ENCODE peak calls at places on chromosome 21, in five cellular contexts. E, O, G, U and S are unnamed samples. For H4K20me1, the result is how much of the 10 kb centered on the place peaks cover.

GRCh38 chr21:32475162-32475812 is 62.8 kb downstream of the EVA1C start:
- DNase-seq in E (peak), O (peak), G (no peak), U (peak), S (no peak)

GRCh38 chr21:39911286-39911685 is 44.0 kb downstream of the PCP4 start:
- DNase-seq in E (no peak), O (no peak), G (peak), U (peak), S (peak)

GRCh38 chr21:31952828-31953227 is 80.0 kb downstream of the HUNK start:
- DNase-seq in E (no peak), O (no peak), G (no peak), U (no peak), S (no peak)

GRCh38 chr21:30561264-30561895 is at the start of gene KRTAP19-7:
- DNase-seq in E (no peak), O (no peak), G (no peak), U (no peak), S (no peak)

GRCh38 chr21:41366522-41367151 is 4.8 kb downstream of the MX2 start:
- DNase-seq in E (peak), O (peak), G (no peak), U (peak), S (no peak)

GRCh38 chr21:31991356-31992331 is 118.8 kb downstream of the HUNK start:
- DNase-seq in E (no peak), O (no peak), G (peak), U (no peak), S (peak)

GRCh38 chr21:34131586-34131985 is 58.2 kb downstream of the MRPS6 start:
- DNase-seq in E (no peak), O (peak), G (no peak), U (no peak), S (no peak)

GRCh38 chr21:38300180-38300579 is 43.4 kb downstream of the KCNJ15 start:
- DNase-seq in E (no peak), O (no peak), G (no peak), U (no peak), S (no peak)

GRCh38 chr21:26125433-26126167 is 45.0 kb downstream of the APP start:
- DNase-seq in E (no peak), O (no peak), G (no peak), U (no peak), S (no peak)

GRCh38 chr21:25025596-25025995 is 581.7 kb downstream of the MRPL39 start:
- DNase-seq in E (no peak), O (no peak), G (no peak), U (no peak), S (no peak)

GRCh38 chr21:31164713-31165694 is 126.7 kb upstream of the KRTAP19-8 start:
- DNase-seq in E (no peak), O (no peak), G (no peak), U (no peak), S (no peak)

GRCh38 chr21:40760811-40761210 is 86.1 kb downstream of the DSCAM start:
- DNase-seq in E (no peak), O (no peak), G (no peak), U (no peak), S (no peak)

GRCh38 chr21:36890086-36890485 is 76.4 kb downstream of the HLCS start:
- DNase-seq in E (no peak), O (peak), G (no peak), U (no peak), S (no peak)

GRCh38 chr21:30340714-30341573 is 3.5 kb upstream of the KRTAP27-1 start:
- DNase-seq in E (peak), O (peak), G (peak), U (peak), S (peak)

GRCh38 chr21:39529026-39529425 is 77.3 kb downstream of the SH3BGR start:
- DNase-seq in E (no peak), O (no peak), G (peak), U (no peak), S (no peak)

GRCh38 chr21:31140025-31140424 is 101.7 kb upstream of the KRTAP19-8 start:
- DNase-seq in E (no peak), O (no peak), G (no peak), U (no peak), S (no peak)

GRCh38 chr21:46605759-46606426 is 1.0 kb upstream of the S100B start:
- DNase-seq in E (no peak), O (no peak), G (no peak), U (no peak), S (no peak)

GRCh38 chr21:39175154-39175553 is 8.1 kb downstream of the PSMG1 start:
- DNase-seq in E (peak), O (peak), G (no peak), U (peak), S (peak)

GRCh38 chr21:26977741-26978140 is 10.9 kb upstream of the ADAMTS5 start:
- DNase-seq in E (no peak), O (peak), G (no peak), U (peak), S (no peak)

GRCh38 chr21:37688952-37689659 is 227.2 kb downstream of the KCNJ6 start:
- DNase-seq in E (no peak), O (no peak), G (no peak), U (no peak), S (no peak)

GRCh38 chr21:28454978-28455600 is 537.6 kb downstream of the LTN1 start:
- DNase-seq in E (no peak), O (peak), G (no peak), U (no peak), S (no peak)

GRCh38 chr21:31983120-31983519 is 110.3 kb downstream of the HUNK start:
- DNase-seq in E (no peak), O (no peak), G (no peak), U (no peak), S (peak)

GRCh38 chr21:34073749-34074282 is 438 bp downstream of the MRPS6 start:
- DNase-seq in E (no peak), O (peak), G (peak), U (peak), S (peak)

GRCh38 chr21:28213221-28213620 is 779.5 kb downstream of the LTN1 start:
- DNase-seq in E (no peak), O (peak), G (no peak), U (no peak), S (no peak)

GRCh38 chr21:21003701-21004100 is 5.5 kb downstream of the NCAM2 start:
- DNase-seq in E (peak), O (peak), G (peak), U (peak), S (peak)

GRCh38 chr21:46545911-46546310 is 59.0 kb downstream of the S100B start:
- DNase-seq in E (no peak), O (no peak), G (no peak), U (no peak), S (no peak)

GRCh38 chr21:28337319-28337718 is 655.4 kb downstream of the LTN1 start:
- DNase-seq in E (peak), O (peak), G (peak), U (peak), S (peak)

GRCh38 chr21:29245104-29245643 is 53.5 kb upstream of the BACH1 start:
- DNase-seq in E (no peak), O (peak), G (no peak), U (no peak), S (no peak)

GRCh38 chr21:28793043-28793442 is 199.6 kb downstream of the LTN1 start:
- DNase-seq in E (peak), O (peak), G (peak), U (peak), S (peak)

GRCh38 chr21:30831194-30831765 is 1.7 kb upstream of the KRTAP7-1 start:
- DNase-seq in E (no peak), O (peak), G (peak), U (peak), S (peak)

GRCh38 chr21:39631842-39632577 is 19.3 kb downstream of the B3GALT5 start:
- DNase-seq in E (peak), O (no peak), G (no peak), U (no peak), S (no peak)

GRCh38 chr21:37496972-37497371 is 130.4 kb downstream of the DYRK1A start:
- DNase-seq in E (peak), O (peak), G (no peak), U (peak), S (peak)

GRCh38 chr21:14259669-14260458 is 43.9 kb downstream of the RBM11 start:
- DNase-seq in E (peak), O (peak), G (peak), U (peak), S (peak)

GRCh38 chr21:32549454-32549853 is 35.9 kb downstream of the TCP10L start:
- DNase-seq in E (no peak), O (no peak), G (no peak), U (no peak), S (no peak)

GRCh38 chr21:38170705-38171682 is 85.8 kb upstream of the KCNJ15 start:
- DNase-seq in E (peak), O (peak), G (no peak), U (peak), S (peak)

GRCh38 chr21:22062472-22063139 is 1064.4 kb downstream of the NCAM2 start:
- DNase-seq in E (no peak), O (no peak), G (peak), U (no peak), S (peak)

GRCh38 chr21:33490991-33491372 is 534 bp downstream of the DNAJC28 start:
- DNase-seq in E (no peak), O (peak), G (peak), U (no peak), S (no peak)

GRCh38 chr21:41112740-41113692 is 54.9 kb upstream of the BACE2 start:
- DNase-seq in E (peak), O (peak), G (peak), U (no peak), S (peak)

GRCh38 chr21:35768187-35768586 is 292.1 kb downstream of the SETD4 start:
- DNase-seq in E (no peak), O (no peak), G (no peak), U (no peak), S (no peak)
- H2AFZ ChIP-seq in E (no peak), O (no peak), G (peak), U (no peak), S (peak)

GRCh38 chr21:45401916-45402900 is 2.8 kb upstream of the COL18A1 start:
- DNase-seq in E (no peak), O (no peak), G (no peak), U (no peak), S (no peak)
- H4K20me1 ChIP-seq in E (under half), O (under half), G (under half), U (under half), S (under half)

DNA sequence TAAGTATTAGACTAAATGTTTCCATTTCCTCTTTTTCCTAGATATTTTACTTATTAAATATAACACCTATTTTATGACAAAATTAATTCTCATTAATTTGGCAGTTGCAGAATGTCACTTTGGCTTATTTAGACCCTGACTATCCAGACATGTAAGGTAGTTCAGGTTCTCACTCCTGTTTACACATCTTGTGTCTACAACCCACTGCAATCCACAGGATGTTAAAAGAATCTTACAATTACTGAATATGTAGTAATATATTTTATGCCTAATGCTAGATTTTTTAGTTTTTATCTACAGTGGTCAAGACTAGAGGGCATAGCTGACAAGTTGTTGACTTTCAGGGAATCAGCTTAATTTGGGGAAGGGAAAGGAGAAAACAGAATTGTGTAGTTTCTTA is 346.7 kb downstream of the USP25 start:
- DNase-seq in E (no peak), O (no peak), G (no peak), U (no peak), S (no peak)
- H2AFZ ChIP-seq in E (no peak), O (no peak), G (no peak), U (no peak), S (no peak)

GRCh38 chr21:42974832-42975820 is 764 bp downstream of the PKNOX1 start:
- DNase-seq in E (peak), O (peak), G (peak), U (peak), S (peak)
- H4K20me1 ChIP-seq in E (under half), O (under half), G (under half), U (under half), S (under half)

DNA sequence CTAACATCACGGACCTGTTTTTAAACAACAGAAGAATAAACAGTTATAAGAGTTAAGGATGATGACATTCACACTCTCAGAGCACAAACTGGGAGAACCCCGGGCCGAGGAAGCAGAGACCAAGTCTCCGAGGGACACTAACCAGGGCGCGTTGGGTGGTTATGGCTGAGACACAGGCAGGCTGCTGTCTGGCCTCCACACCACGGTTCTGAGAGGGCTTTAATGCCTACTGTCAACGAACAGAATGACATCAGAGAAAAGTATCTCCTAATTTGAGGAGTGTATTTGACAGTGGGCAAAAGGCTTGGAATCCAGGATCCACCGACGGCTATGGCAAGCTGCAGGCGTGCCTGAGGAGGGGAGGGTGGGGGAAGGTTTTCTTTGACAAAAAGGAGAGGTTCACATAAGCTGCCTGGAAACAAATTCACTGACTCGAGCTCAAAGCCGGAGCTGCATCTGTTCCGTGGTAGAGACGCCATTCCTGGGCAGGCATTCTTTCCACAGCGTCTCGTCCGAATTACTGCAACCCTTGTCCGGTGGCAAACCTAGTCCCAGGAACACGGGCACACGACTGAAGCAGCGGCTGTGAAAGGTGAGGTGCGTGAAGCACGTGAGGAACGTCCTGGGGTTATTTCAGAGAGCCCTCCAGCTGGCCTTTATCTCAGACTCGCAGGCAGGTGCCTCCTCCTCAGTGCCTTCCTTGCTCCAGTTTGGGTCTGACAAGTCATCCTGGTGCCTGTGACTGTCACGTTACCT is 9.4 kb downstream of the POFUT2 start:
- DNase-seq in E (no peak), O (no peak), G (no peak), U (no peak), S (no peak)
- H2AFZ ChIP-seq in E (no peak), O (no peak), G (no peak), U (no peak), S (no peak)

GRCh38 chr21:44050276-44050675 is 38.2 kb downstream of the TRAPPC10 start:
- DNase-seq in E (no peak), O (no peak), G (no peak), U (no peak), S (no peak)

GRCh38 chr21:44051462-44051941 is 39.4 kb downstream of the TRAPPC10 start:
- DNase-seq in E (peak), O (no peak), G (no peak), U (no peak), S (no peak)

GRCh38 chr21:44052830-44053226 is 40.7 kb downstream of the TRAPPC10 start:
- DNase-seq in E (no peak), O (no peak), G (no peak), U (no peak), S (no peak)

GRCh38 chr21:44053567-44053966 is 41.5 kb downstream of the TRAPPC10 start:
- DNase-seq in E (no peak), O (no peak), G (no peak), U (no peak), S (no peak)

DNA sequence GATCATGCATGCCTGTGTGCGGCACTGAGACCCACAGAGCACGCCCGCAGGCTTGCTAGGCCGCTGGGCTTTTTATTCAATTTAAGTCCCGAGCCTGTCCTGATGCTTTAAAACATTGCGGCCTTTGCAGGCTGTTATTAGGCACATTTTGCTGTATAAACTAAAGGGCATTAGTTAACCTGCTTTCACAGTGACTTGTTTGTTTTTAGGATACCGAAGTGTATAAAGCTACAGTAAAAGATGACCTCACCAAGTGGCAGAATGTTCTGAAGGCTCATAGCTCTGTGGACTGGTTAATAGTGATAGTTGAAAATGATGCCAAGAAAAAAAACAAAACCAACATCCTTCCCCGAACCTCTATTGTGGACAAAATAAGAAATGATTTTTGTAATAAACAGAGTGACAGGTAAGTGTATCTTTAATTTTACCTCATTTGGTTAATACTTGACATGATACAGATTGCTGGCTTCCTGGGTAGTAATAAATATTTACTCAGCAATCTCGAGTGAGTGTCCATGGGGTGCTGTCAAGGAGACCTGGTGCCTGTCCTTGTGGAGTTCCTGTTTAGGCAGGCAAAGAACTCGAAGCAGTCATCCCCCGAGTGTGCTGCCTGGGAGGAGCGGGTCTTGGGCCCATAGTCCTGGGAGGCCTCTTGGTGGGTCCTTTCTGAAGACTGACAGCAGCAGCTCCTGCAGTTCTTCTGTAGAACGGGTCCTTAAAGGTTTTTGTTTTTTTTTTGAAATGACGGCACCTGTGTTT is 40.1 kb downstream of the TRAPPC10 start:
- DNase-seq in E (no peak), O (no peak), G (no peak), U (no peak), S (no peak)
- H4K20me1 ChIP-seq in E (under half), O (under half), G (under half), U (under half), S (under half)